ENCODE peak calls at places on chromosomes 5 and 9, in five cellular contexts. P, F, Z, Y and G are unnamed samples.

GRCh38 chr5:75716715-75717081 is 539 bp downstream of the POC5 start:
- DNase-seq in P (peak; percentile 31), F (no peak), Z (no peak), Y (no peak), G (peak; percentile 21)

GRCh38 chr9:106893088-106893487 is 30.1 kb downstream of the ZNF462 start:
- DNase-seq in P (no peak), F (no peak), Z (peak; percentile 80), Y (no peak), G (no peak)

GRCh38 chr9:116020801-116021200 is 132.8 kb upstream of the PAPPA start:
- DNase-seq in P (no peak), F (no peak), Z (no peak), Y (no peak), G (no peak)

GRCh38 chr5:93724791-93725190 is 16.6 kb downstream of the POU5F2 start:
- DNase-seq in P (no peak), F (no peak), Z (peak; percentile 19), Y (no peak), G (no peak)

GRCh38 chr5:115623632-115624031 is 2.2 kb downstream of the TMED7 start:
- DNase-seq in P (no peak), F (no peak), Z (no peak), Y (no peak), G (no peak)

GRCh38 chr5:16143361-16144049 is 36.1 kb downstream of the MARCHF11 start:
- DNase-seq in P (no peak), F (no peak), Z (no peak), Y (no peak), G (no peak)

GRCh38 chr9:125949721-125950465 is 202.7 kb downstream of the PBX3 start:
- DNase-seq in P (no peak), F (no peak), Z (no peak), Y (no peak), G (no peak)

GRCh38 chr5:865168-865521 is 14.4 kb upstream of the ZDHHC11 start:
- DNase-seq in P (no peak), F (no peak), Z (no peak), Y (no peak), G (no peak)

GRCh38 chr9:14312721-14313377 is 1.1 kb downstream of the NFIB start:
- DNase-seq in P (peak; percentile 59), F (no peak), Z (peak; percentile 46), Y (no peak), G (peak; percentile 42)

GRCh38 chr5:24538345-24538744 is 106.4 kb downstream of the CDH10 start:
- DNase-seq in P (no peak), F (no peak), Z (no peak), Y (no peak), G (no peak)

GRCh38 chr5:142865631-142866030 is 95.5 kb downstream of the ARHGAP26 start:
- DNase-seq in P (no peak), F (no peak), Z (no peak), Y (no peak), G (no peak)

GRCh38 chr5:90909945-90910344 is 351.3 kb downstream of the ADGRV1 start:
- DNase-seq in P (no peak), F (no peak), Z (no peak), Y (no peak), G (no peak)

GRCh38 chr9:84146893-84147705 is 166.5 kb downstream of the RMI1 start:
- DNase-seq in P (no peak), F (no peak), Z (peak; percentile 48), Y (no peak), G (no peak)

GRCh38 chr5:9892696-9893095 is 262.5 kb upstream of the TAS2R1 start:
- DNase-seq in P (no peak), F (no peak), Z (no peak), Y (no peak), G (no peak)

GRCh38 chr9:89496645-89497044 is 1.3 kb downstream of the SEMA4D start:
- DNase-seq in P (no peak), F (no peak), Z (no peak), Y (no peak), G (no peak)

GRCh38 chr9:89351584-89351983 is 33.3 kb downstream of the SECISBP2 start:
- DNase-seq in P (no peak), F (no peak), Z (no peak), Y (no peak), G (no peak)

GRCh38 chr9:18149457-18150011 is 324.4 kb upstream of the ADAMTSL1 start:
- DNase-seq in P (no peak), F (no peak), Z (peak; percentile 18), Y (no peak), G (no peak)

GRCh38 chr5:73841641-73842040 is 215.6 kb downstream of the ARHGEF28 start:
- DNase-seq in P (no peak), F (no peak), Z (no peak), Y (no peak), G (no peak)

GRCh38 chr9:99011161-99011709 is 67.5 kb downstream of the COL15A1 start:
- DNase-seq in P (no peak), F (no peak), Z (peak; percentile 51), Y (no peak), G (no peak)

GRCh38 chr9:131394464-131395026 is 659 bp downstream of the PRRC2B start:
- DNase-seq in P (peak; percentile 61), F (peak; percentile 67), Z (peak; percentile 75), Y (peak; percentile 34), G (peak; percentile 39)

GRCh38 chr5:132064738-132065331 is 4.4 kb downstream of the IL3 start:
- DNase-seq in P (peak; percentile 90), F (peak; percentile 52), Z (peak; percentile 72), Y (peak; percentile 78), G (peak; percentile 92)

GRCh38 chr5:69295088-69295754 is 37.4 kb downstream of the CCDC125 start:
- DNase-seq in P (no peak), F (no peak), Z (peak; percentile 68), Y (no peak), G (no peak)

GRCh38 chr5:35345222-35345621 is 114.9 kb upstream of the PRLR start:
- DNase-seq in P (no peak), F (no peak), Z (no peak), Y (no peak), G (no peak)

GRCh38 chr5:102628449-102629175 is 126.5 kb upstream of the PAM start:
- DNase-seq in P (no peak), F (no peak), Z (peak; percentile 88), Y (no peak), G (no peak)

GRCh38 chr9:136995772-136996308 is 528 bp downstream of the CLIC3 start:
- DNase-seq in P (no peak), F (no peak), Z (peak; percentile 69), Y (no peak), G (no peak)

GRCh38 chr5:6389946-6390530 is 11.7 kb upstream of the MED10 start:
- DNase-seq in P (no peak), F (no peak), Z (no peak), Y (no peak), G (no peak)

GRCh38 chr5:80249876-80250275 is 6.0 kb downstream of the SERINC5 start:
- DNase-seq in P (no peak), F (no peak), Z (no peak), Y (no peak), G (no peak)

GRCh38 chr5:72013741-72014703 is 93.3 kb upstream of the MAP1B start:
- DNase-seq in P (no peak), F (no peak), Z (no peak), Y (no peak), G (no peak)

GRCh38 chr9:2567922-2568321 is 53.7 kb upstream of the VLDLR start:
- DNase-seq in P (no peak), F (no peak), Z (peak; percentile 47), Y (no peak), G (no peak)

GRCh38 chr9:76109953-76110352 is 219.5 kb downstream of the PCSK5 start:
- DNase-seq in P (peak; percentile 3), F (no peak), Z (peak; percentile 47), Y (no peak), G (no peak)

GRCh38 chr9:112037281-112038016 is 137.6 kb downstream of the SUSD1 start:
- DNase-seq in P (no peak), F (no peak), Z (peak; percentile 72), Y (peak; percentile 48), G (no peak)

GRCh38 chr9:90065001-90065400 is 460.2 kb downstream of the GADD45G start:
- DNase-seq in P (no peak), F (no peak), Z (no peak), Y (no peak), G (no peak)

GRCh38 chr9:132645711-132646110 is 24.1 kb downstream of the DDX31 start:
- DNase-seq in P (no peak), F (no peak), Z (no peak), Y (no peak), G (no peak)

GRCh38 chr5:177362871-177363507 is 5.3 kb downstream of the RGS14 start:
- DNase-seq in P (peak; percentile 81), F (peak; percentile 72), Z (peak; percentile 70), Y (peak; percentile 61), G (peak; percentile 76)

GRCh38 chr5:53030828-53031425 is 41.8 kb downstream of the ITGA2 start:
- DNase-seq in P (no peak), F (no peak), Z (no peak), Y (no peak), G (no peak)

GRCh38 chr5:79020861-79021561 is 35.9 kb upstream of the ARSB start:
- DNase-seq in P (peak; percentile 63), F (peak; percentile 52), Z (peak; percentile 81), Y (peak; percentile 12), G (peak; percentile 64)

GRCh38 chr5:44011518-44011917 is 377.7 kb downstream of the FGF10 start:
- DNase-seq in P (no peak), F (no peak), Z (no peak), Y (no peak), G (no peak)

GRCh38 chr9:111036946-111037743 is 1.1 kb downstream of the LPAR1 start:
- DNase-seq in P (no peak), F (no peak), Z (peak; percentile 69), Y (no peak), G (no peak)

GRCh38 chr9:93090091-93090655 is 5.8 kb upstream of the CARD19 start:
- DNase-seq in P (no peak), F (peak; percentile 2), Z (no peak), Y (no peak), G (no peak)